ENCODE peak calls at places on chromosomes 11 and 22, in nine cellular contexts. K, F, O, L, Y, U, T, S and X are unnamed samples.

GRCh38 chr22:24592144-24592845 is 578 bp downstream of the LRRC75B start:
- DNase-seq in T (no peak), L (no peak), K (no peak), S (peak; percentile 41), Y (no peak), F (no peak), U (no peak), O (no peak), X (no peak)

GRCh38 chr11:3890806-3891205 is 35.3 kb downstream of the STIM1 start:
- DNase-seq in F (no peak), U (no peak), S (no peak), O (no peak), L (no peak), K (no peak), T (no peak), Y (no peak), X (no peak)

GRCh38 chr22:16915711-16916110 is 90.5 kb upstream of the XKR3 start:
- DNase-seq in T (no peak), L (no peak), F (no peak), U (no peak), K (no peak), O (no peak), S (peak; percentile 30), Y (no peak), X (no peak)

GRCh38 chr11:120608061-120608460 is 96.5 kb downstream of the GRIK4 start:
- DNase-seq in Y (no peak), K (no peak), S (no peak), L (no peak), T (no peak), F (no peak), U (no peak), O (no peak), X (no peak)

GRCh38 chr11:82995754-82996398 is 75.8 kb downstream of the RAB30 start:
- DNase-seq in U (no peak), S (peak; percentile 47), K (no peak), O (no peak), L (no peak), T (no peak), F (no peak), Y (no peak), X (no peak)

GRCh38 chr11:96221244-96222070 is 121.5 kb downstream of the MAML2 start:
- DNase-seq in S (no peak), L (no peak), F (no peak), U (no peak), T (no peak), O (no peak), K (no peak), Y (no peak), X (no peak)

GRCh38 chr11:118380571-118380970 is 20.8 kb upstream of the ATP5MG start:
- DNase-seq in L (no peak), Y (no peak), F (no peak), T (no peak), S (no peak), O (no peak), K (no peak), U (no peak), X (peak; percentile 64)

GRCh38 chr22:46547179-46547882 is 9.9 kb upstream of the CELSR1 start:
- DNase-seq in L (no peak), Y (peak; percentile 88), U (no peak), S (peak; percentile 86), T (no peak), K (peak; percentile 59), O (no peak), F (peak; percentile 57), X (no peak)

GRCh38 chr11:78351979-78352731 is 65.5 kb downstream of the GAB2 start:
- DNase-seq in Y (no peak), S (no peak), U (no peak), T (no peak), K (no peak), F (no peak), L (no peak), O (no peak), X (peak; percentile 40)

GRCh38 chr22:47534150-47535133 is 772.0 kb downstream of the TBC1D22A start:
- DNase-seq in K (no peak), O (no peak), U (no peak), S (no peak), T (no peak), L (no peak), F (no peak), Y (no peak), X (no peak)

GRCh38 chr22:37344735-37345462 is 62.6 kb downstream of the CYTH4 start:
- DNase-seq in S (no peak), U (no peak), O (no peak), F (no peak), L (no peak), K (no peak), T (no peak), Y (no peak), X (no peak)

GRCh38 chr11:1152316-1153104 is 5.2 kb upstream of the MUC5AC start:
- DNase-seq in U (no peak), S (peak; percentile 90), O (no peak), Y (peak; percentile 76), F (no peak), K (peak; percentile 71), T (no peak), L (peak; percentile 2), X (no peak)

GRCh38 chr11:75775056-75775455 is 6.5 kb downstream of the DGAT2 start:
- DNase-seq in K (peak; percentile 71), Y (no peak), F (no peak), U (no peak), S (no peak), T (no peak), L (no peak), O (no peak), X (no peak)

GRCh38 chr11:62513651-62514050 is 33.0 kb downstream of the AHNAK start:
- DNase-seq in O (no peak), T (no peak), U (no peak), F (no peak), Y (no peak), L (no peak), K (no peak), S (no peak), X (no peak)

GRCh38 chr11:121634889-121635288 is 182.1 kb upstream of the SORL1-AS1 start:
- DNase-seq in Y (peak; percentile 76), L (no peak), K (no peak), S (peak; percentile 90), F (no peak), U (no peak), T (no peak), O (no peak), X (no peak)

GRCh38 chr11:131302831-131303230 is 67.6 kb upstream of the NTM start:
- DNase-seq in U (no peak), Y (no peak), L (no peak), O (no peak), S (no peak), T (no peak), K (no peak), F (no peak), X (no peak)

GRCh38 chr11:38448284-38448683 is 1850.2 kb upstream of the RAG2 start:
- DNase-seq in O (no peak), K (no peak), U (no peak), F (no peak), Y (no peak), T (no peak), S (no peak), L (no peak), X (peak; percentile 55)

GRCh38 chr22:50730013-50730891 is 7.8 kb upstream of the ACR start:
- DNase-seq in U (no peak), F (no peak), S (no peak), Y (no peak), O (no peak), L (no peak), K (peak; percentile 75), T (no peak), X (no peak)

GRCh38 chr11:96169250-96169649 is 173.7 kb downstream of the MAML2 start:
- DNase-seq in L (no peak), T (no peak), F (no peak), S (peak; percentile 28), O (no peak), K (no peak), U (no peak), Y (no peak), X (no peak)

GRCh38 chr11:76770642-76771445 is 12.3 kb upstream of the TSKU start:
- DNase-seq in U (no peak), T (no peak), L (no peak), Y (peak; percentile 87), K (peak; percentile 30), S (peak; percentile 96), F (no peak), O (no peak), X (peak; percentile 80)

GRCh38 chr22:20945578-20945934 is 21.5 kb upstream of the AIFM3 start:
- DNase-seq in T (no peak), U (no peak), Y (no peak), L (no peak), K (peak; percentile 8), S (no peak), O (no peak), F (no peak), X (no peak)

GRCh38 chr11:20443596-20443995 is 56.1 kb downstream of the PRMT3 start:
- DNase-seq in O (no peak), K (no peak), S (peak; percentile 37), Y (no peak), F (no peak), U (no peak), T (no peak), L (no peak), X (no peak)

GRCh38 chr11:92948116-92948515 is 21.3 kb upstream of the MTNR1B start:
- DNase-seq in F (no peak), S (no peak), T (no peak), L (no peak), U (no peak), Y (no peak), K (no peak), O (no peak), X (no peak)

GRCh38 chr11:126585388-126586302 is 230.2 kb downstream of the ST3GAL4 start:
- DNase-seq in T (no peak), L (no peak), Y (peak; percentile 92), U (no peak), K (peak; percentile 68), F (peak; percentile 48), O (no peak), S (peak; percentile 96), X (peak; percentile 56)

GRCh38 chr11:35077709-35078695 is 61.0 kb upstream of the CD44 start:
- DNase-seq in T (no peak), K (no peak), L (peak; percentile 44), O (no peak), U (no peak), F (no peak), S (peak; percentile 96), Y (peak; percentile 49), X (no peak)

GRCh38 chr11:93740802-93741093 is 547 bp downstream of the TAF1D start:
- DNase-seq in U (peak; percentile 49), T (peak; percentile 30), O (peak; percentile 43), Y (peak; percentile 41), F (peak; percentile 50), L (peak; percentile 52), K (peak; percentile 91), S (peak; percentile 75), X (peak; percentile 46)

GRCh38 chr22:21818487-21819182 is 48.8 kb downstream of the MAPK1 start:
- DNase-seq in T (no peak), F (no peak), S (no peak), O (no peak), U (no peak), Y (no peak), L (no peak), K (no peak), X (no peak)

GRCh38 chr11:11814614-11815452 is 26.9 kb upstream of the USP47 start:
- DNase-seq in K (no peak), S (no peak), F (no peak), Y (no peak), T (no peak), L (no peak), O (no peak), U (no peak), X (no peak)

GRCh38 chr11:3134651-3135490 is 30.2 kb downstream of the OSBPL5 start:
- DNase-seq in U (no peak), F (peak; percentile 1), Y (no peak), T (no peak), O (no peak), L (no peak), K (peak; percentile 78), S (no peak), X (no peak)

GRCh38 chr22:35955546-35955945 is 73.1 kb downstream of the RBFOX2 start:
- DNase-seq in Y (no peak), K (no peak), F (no peak), S (no peak), T (no peak), L (no peak), O (no peak), U (no peak), X (no peak)

GRCh38 chr11:22634897-22635629 is 9.4 kb upstream of the FANCF start:
- DNase-seq in U (no peak), T (no peak), F (no peak), O (no peak), Y (peak; percentile 6), S (no peak), K (peak; percentile 40), L (no peak), X (no peak)